ENCODE peak calls at places on chromosome 5, in five cellular contexts. L is EL, J is endothelial cell, P is frontal cortex, N is NCI-H774. W is an unnamed sample.

GRCh38 chr5:137263319-137263718 is 235.8 kb downstream of the SPOCK1 start:
- DNase-seq in P (no peak), N (no peak), J (no peak), L (no peak), W (no peak)

GRCh38 chr5:145554399-145554798 is 280.7 kb downstream of the PRELID2 start:
- DNase-seq in N (no peak), P (no peak), L (peak), J (no peak), W (peak)

GRCh38 chr5:135632806-135633205 is 54.0 kb upstream of the CXCL14 start:
- DNase-seq in N (no peak), P (no peak), L (no peak), J (no peak), W (no peak)

GRCh38 chr5:62568800-62569432 is 9.7 kb upstream of the LRRC70 start:
- DNase-seq in J (no peak), P (no peak), L (no peak), N (no peak), W (peak)

GRCh38 chr5:89584339-89584956 is 701.5 kb upstream of the MEF2C start:
- DNase-seq in J (no peak), N (no peak), L (no peak), P (no peak), W (peak)

GRCh38 chr5:170907758-170908157 is 45.9 kb downstream of the RANBP17 start:
- DNase-seq in L (peak), J (no peak), N (no peak), P (no peak), W (peak)

GRCh38 chr5:134462047-134462575 is 50.4 kb upstream of the CDKN2AIPNL start:
- DNase-seq in J (no peak), N (no peak), L (no peak), P (no peak), W (no peak)

GRCh38 chr5:146906803-146907202 is 28.2 kb upstream of the PPP2R2B start:
- DNase-seq in J (peak), P (no peak), N (no peak), L (peak), W (no peak)

GRCh38 chr5:173689171-173689676 is 72.8 kb upstream of the BOD1 start:
- DNase-seq in L (no peak), J (no peak), N (no peak), P (no peak), W (no peak)

GRCh38 chr5:127856310-127856709 is 153.1 kb downstream of the CCDC192 start:
- DNase-seq in N (no peak), P (no peak), J (no peak), L (no peak), W (no peak)

GRCh38 chr5:142683116-142683515 is 2.8 kb downstream of the FGF1 start:
- DNase-seq in N (no peak), P (no peak), J (no peak), L (no peak), W (no peak)

GRCh38 chr5:72109625-72110024 is 2.4 kb downstream of the MAP1B start:
- DNase-seq in P (peak), J (no peak), N (no peak), L (no peak), W (no peak)

GRCh38 chr5:123120197-123120596 is 31.2 kb downstream of the PRDM6 start:
- DNase-seq in N (no peak), L (peak), P (no peak), J (no peak), W (no peak)

GRCh38 chr5:169290895-169291294 is 10.0 kb downstream of the SLIT3 start:
- DNase-seq in P (no peak), L (no peak), J (no peak), N (no peak), W (peak)

GRCh38 chr5:91109634-91110033 is 273.5 kb downstream of the ARRDC3 start:
- DNase-seq in L (no peak), P (no peak), J (no peak), N (no peak), W (no peak)

GRCh38 chr5:154288145-154288544 is 97.6 kb downstream of the GALNT10 start:
- DNase-seq in P (no peak), N (no peak), L (no peak), J (no peak), W (no peak)

GRCh38 chr5:43561346-43561745 is 4.5 kb upstream of the PAIP1 start:
- DNase-seq in P (no peak), J (no peak), L (no peak), N (no peak), W (no peak)